ENCODE peak calls at places on chromosomes 6 and 20, in six cellular contexts. K is brain microvascular endothelial cell; R is HCT116; Y is astrocyte of the spinal cord; U is AG04449; W is CD8-positive, alpha-beta T cell. P is an unnamed sample.

GRCh38 chr6:163850874-163851273 is 436.4 kb downstream of the QKI start:
- DNase-seq in K (no peak), R (no peak), Y (no peak), U (no peak), W (no peak), P (no peak)

GRCh38 chr6:52491203-52492069 is 71.3 kb downstream of the EFHC1 start:
- DNase-seq in K (peak; percentile 56), R (no peak), Y (no peak), U (no peak), W (no peak), P (no peak)

GRCh38 chr6:131451330-131452195 is 121.5 kb upstream of the ARG1 start:
- DNase-seq in K (no peak), R (no peak), Y (no peak), U (no peak), W (no peak), P (no peak)

GRCh38 chr6:53659458-53659857 is 6.1 kb downstream of the KLHL31 start:
- DNase-seq in K (no peak), R (no peak), Y (no peak), U (no peak), W (no peak), P (no peak)

GRCh38 chr20:14889503-14890125 is 552.2 kb upstream of the FLRT3 start:
- DNase-seq in K (no peak), R (no peak), Y (no peak), U (no peak), W (no peak), P (no peak)

GRCh38 chr6:8132130-8132529 is 29.8 kb upstream of the EEF1E1 start:
- DNase-seq in K (no peak), R (no peak), Y (no peak), U (no peak), W (no peak), P (no peak)

GRCh38 chr6:128415387-128415786 is 105.0 kb downstream of the PTPRK start:
- DNase-seq in K (no peak), R (no peak), Y (no peak), U (no peak), W (no peak), P (no peak)

GRCh38 chr20:58718121-58718563 is 25.5 kb downstream of the NPEPL1 start:
- DNase-seq in K (no peak), R (no peak), Y (no peak), U (no peak), W (no peak), P (no peak)

GRCh38 chr6:37653229-37653628 is 44.5 kb downstream of the MDGA1 start:
- DNase-seq in K (no peak), R (no peak), Y (peak; percentile 8), U (no peak), W (no peak), P (no peak)

GRCh38 chr6:69894578-69895347 is 28.4 kb downstream of the COL19A1 start:
- DNase-seq in K (peak; percentile 74), R (no peak), Y (peak; percentile 50), U (peak; percentile 23), W (no peak), P (no peak)

GRCh38 chr20:54843891-54844290 is 368.5 kb downstream of the DOK5 start:
- DNase-seq in K (no peak), R (no peak), Y (no peak), U (no peak), W (no peak), P (no peak)

GRCh38 chr6:40810176-40810575 is 223.0 kb upstream of the LRFN2 start:
- DNase-seq in K (no peak), R (no peak), Y (no peak), U (no peak), W (no peak), P (no peak)

GRCh38 chr20:61025536-61025935 is 226.5 kb upstream of the CDH4 start:
- DNase-seq in K (no peak), R (no peak), Y (no peak), U (no peak), W (no peak), P (no peak)

GRCh38 chr6:162179196-162179951 is 548.2 kb downstream of the PRKN start:
- DNase-seq in K (no peak), R (no peak), Y (no peak), U (no peak), W (no peak), P (no peak)

GRCh38 chr6:108733706-108734105 is 114.5 kb upstream of the ARMC2 start:
- DNase-seq in K (no peak), R (no peak), Y (no peak), U (no peak), W (no peak), P (no peak)

GRCh38 chr6:120077489-120077888 is 727.9 kb upstream of the MAN1A1 start:
- DNase-seq in K (no peak), R (peak; percentile 23), Y (peak; percentile 1), U (no peak), W (peak; percentile 13), P (no peak)

GRCh38 chr6:44627091-44627878 is 239.8 kb downstream of the CDC5L start:
- DNase-seq in K (no peak), R (no peak), Y (no peak), U (no peak), W (no peak), P (no peak)

GRCh38 chr20:7650481-7650880 is 289.8 kb downstream of the HAO1 start:
- DNase-seq in K (peak; percentile 29), R (no peak), Y (peak; percentile 74), U (no peak), W (no peak), P (no peak)

GRCh38 chr6:7086488-7086887 is 21.3 kb upstream of the RREB1 start:
- DNase-seq in K (no peak), R (no peak), Y (peak; percentile 29), U (no peak), W (peak; percentile 47), P (no peak)

GRCh38 chr6:41187924-41188886 is 12.7 kb downstream of the TREML2 start:
- DNase-seq in K (no peak), R (no peak), Y (no peak), U (no peak), W (no peak), P (no peak)

GRCh38 chr20:33005132-33005566 is 916 bp upstream of the SUN5 start:
- DNase-seq in K (peak; percentile 2), R (peak; percentile 6), Y (peak; percentile 3), U (no peak), W (no peak), P (peak; percentile 0)

GRCh38 chr6:38239719-38240451 is 399.8 kb downstream of the BTBD9 start:
- DNase-seq in K (no peak), R (no peak), Y (peak; percentile 27), U (no peak), W (no peak), P (peak; percentile 66)

GRCh38 chr20:31863296-31864085 is 6.8 kb downstream of the DUSP15 start:
- DNase-seq in K (no peak), R (no peak), Y (no peak), U (no peak), W (no peak), P (no peak)

GRCh38 chr20:31861346-31862156 is 8.8 kb downstream of the DUSP15 start:
- DNase-seq in K (no peak), R (peak; percentile 35), Y (no peak), U (no peak), W (peak; percentile 76), P (no peak)

GRCh38 chr20:31862157-31862470 is 8.2 kb downstream of the DUSP15 start:
- DNase-seq in K (no peak), R (no peak), Y (no peak), U (no peak), W (no peak), P (no peak)

GRCh38 chr20:31860431-31861345 is 9.6 kb downstream of the DUSP15 start:
- DNase-seq in K (no peak), R (no peak), Y (no peak), U (no peak), W (no peak), P (no peak)

GRCh38 chr20:31862506-31862905 is 7.8 kb downstream of the DUSP15 start:
- DNase-seq in K (no peak), R (no peak), Y (no peak), U (no peak), W (no peak), P (no peak)
- H3K4me3 ChIP-seq in K (no peak overlapping the region), R (no peak overlapping the region), Y (no peak overlapping the region), U (no peak overlapping the region), W (no peak overlapping the region), P (no peak overlapping the region)

DNA sequence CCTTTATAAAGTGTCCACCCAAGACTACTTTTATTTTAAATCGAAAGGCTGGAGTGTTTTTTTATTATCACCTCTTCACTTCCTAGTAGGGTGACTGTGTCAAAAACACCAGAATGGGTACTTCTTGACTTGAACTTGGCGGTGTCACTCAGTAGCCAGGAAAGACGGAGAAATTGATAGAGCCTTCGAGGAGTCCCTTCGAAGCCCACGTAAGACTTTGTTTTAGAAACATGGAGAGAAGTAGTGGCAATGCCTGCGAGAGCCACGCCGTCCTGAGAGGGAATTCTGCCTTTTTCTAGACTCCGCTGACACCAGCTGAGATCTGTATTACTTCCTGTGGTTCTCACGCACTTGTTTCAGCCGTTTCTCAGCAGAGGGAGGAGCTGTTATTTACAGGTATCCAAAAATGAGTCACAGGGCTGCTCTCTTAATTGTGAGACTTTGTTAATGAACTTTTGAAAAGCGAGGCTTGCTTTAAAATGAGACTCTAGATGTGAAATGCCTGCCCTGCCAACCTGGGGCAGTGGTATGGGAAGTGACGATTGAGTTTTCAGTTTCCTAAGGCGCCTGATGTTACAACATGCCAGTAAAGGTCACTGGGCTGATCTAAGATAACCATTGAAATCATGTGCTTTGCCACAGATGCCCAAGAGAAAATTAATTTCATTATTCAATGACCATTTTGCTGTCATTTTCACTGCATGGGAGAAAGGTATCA is 852 bp downstream of the STX11 start:
- DNase-seq in K (no peak), R (no peak), Y (peak; percentile 14), U (no peak), W (peak; percentile 62), P (no peak)
- TF ChIP-seq CTCF in K (no peak), R (no peak), Y (no peak), U (no peak), W (peak; percentile 32), P (no peak)

DNA sequence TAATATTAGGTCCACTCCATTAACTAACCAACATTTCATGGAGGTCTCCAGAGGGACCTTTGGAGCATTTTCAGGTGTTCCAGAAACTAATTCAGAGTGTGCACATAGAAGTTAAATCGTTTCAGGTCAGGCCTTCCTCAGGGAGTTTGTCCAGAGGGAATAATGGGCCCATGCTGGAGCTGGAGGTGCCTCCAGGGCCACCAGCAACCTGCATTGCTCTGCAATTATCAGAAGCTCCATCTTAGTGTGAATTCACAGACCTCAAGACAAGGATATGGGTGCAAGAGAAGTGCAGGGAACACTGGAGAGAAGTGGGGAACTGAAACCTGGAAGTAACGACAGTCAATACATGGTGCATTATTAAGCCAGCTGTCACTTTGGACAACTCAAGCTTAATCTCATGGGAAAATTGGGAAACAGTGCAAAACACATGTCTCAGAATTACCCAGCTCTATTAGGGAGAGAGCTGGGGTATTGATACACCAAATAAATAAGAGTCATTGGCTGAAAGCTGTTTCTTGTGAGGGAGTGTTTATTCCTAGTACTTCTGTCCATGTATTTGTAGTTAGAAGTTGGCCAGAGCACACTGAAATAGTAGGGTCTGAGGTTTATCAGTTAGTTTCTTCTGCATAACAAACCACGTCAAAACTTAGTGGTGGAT is 191.9 kb upstream of the RALGAPA2 start:
- DNase-seq in K (no peak), R (no peak), Y (no peak), U (no peak), W (no peak), P (no peak)
- H3K4me3 ChIP-seq in K (no peak overlapping the region), R (no peak overlapping the region), Y (no peak overlapping the region), U (no peak overlapping the region), W (no peak overlapping the region), P (no peak overlapping the region)

DNA sequence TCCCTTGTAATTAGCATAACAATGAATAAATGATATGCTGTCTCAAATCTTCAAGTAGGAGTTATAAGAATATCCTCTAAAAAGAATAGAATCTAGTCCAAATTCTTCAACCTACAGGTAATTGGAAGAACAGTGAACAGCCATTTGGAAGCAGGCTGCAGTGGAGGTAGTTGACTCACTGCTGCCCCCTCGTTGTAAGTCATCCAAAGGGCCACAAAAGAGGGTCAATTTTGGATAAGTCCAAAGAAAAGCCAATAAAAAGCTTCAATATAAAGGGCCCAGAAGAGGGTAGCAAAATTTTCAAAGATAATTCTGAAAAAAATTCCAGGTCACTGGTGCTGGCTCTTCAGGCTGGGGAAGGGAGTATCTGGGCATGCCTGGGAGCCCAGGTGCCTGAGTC is 60.8 kb upstream of the SSTR4 start:
- DNase-seq in K (peak; percentile 22), R (peak; percentile 18), Y (no peak), U (no peak), W (no peak), P (no peak)
- TF ChIP-seq CTCF in K (peak; percentile 74), R (peak; percentile 66), Y (peak; percentile 36), U (peak; percentile 46), W (no peak), P (peak; percentile 50)

P was measured in HFF-Myc.